ENCODE peak calls at places on chromosomes 3 and 15, in six cellular contexts. One of them, this sample, is unnamed.

GRCh38 chr3:37028329-37028728 is 35.0 kb downstream of the MLH1 start:
- DNase-seq in IMR-90: no peak
- DNase-seq in neuronal stem cell: no peak
- DNase-seq in mesenchymal stem cell: no peak
- DNase-seq in H1: no peak
- DNase-seq in trophoblast cell: no peak
- DNase-seq in this sample: no peak

GRCh38 chr3:129001817-129002572 is 891 bp downstream of the EFCC1 start:
- DNase-seq in IMR-90: no peak
- DNase-seq in neuronal stem cell: peak; percentile 41
- DNase-seq in mesenchymal stem cell: peak; percentile 45
- DNase-seq in H1: no peak
- DNase-seq in trophoblast cell: no peak
- DNase-seq in this sample: no peak

GRCh38 chr3:153268564-153269279 is 106.7 kb downstream of the RAP2B start:
- DNase-seq in IMR-90: no peak
- DNase-seq in neuronal stem cell: no peak
- DNase-seq in mesenchymal stem cell: no peak
- DNase-seq in H1: no peak
- DNase-seq in trophoblast cell: no peak
- DNase-seq in this sample: no peak

GRCh38 chr3:74390121-74390870 is 224.2 kb downstream of the CNTN3 start:
- DNase-seq in IMR-90: no peak
- DNase-seq in neuronal stem cell: peak; percentile 32
- DNase-seq in mesenchymal stem cell: no peak
- DNase-seq in H1: no peak
- DNase-seq in trophoblast cell: no peak
- DNase-seq in this sample: no peak

GRCh38 chr15:42010434-42010833 is 10.4 kb downstream of the PLA2G4E start:
- DNase-seq in IMR-90: no peak
- DNase-seq in neuronal stem cell: no peak
- DNase-seq in mesenchymal stem cell: peak; percentile 2
- DNase-seq in H1: no peak
- DNase-seq in trophoblast cell: peak; percentile 58
- DNase-seq in this sample: no peak

GRCh38 chr3:143975549-143976152 is 4.0 kb downstream of the DIPK2A start:
- DNase-seq in IMR-90: peak; percentile 81
- DNase-seq in neuronal stem cell: peak; percentile 12
- DNase-seq in mesenchymal stem cell: peak; percentile 69
- DNase-seq in H1: no peak
- DNase-seq in trophoblast cell: peak; percentile 20
- DNase-seq in this sample: no peak

GRCh38 chr15:42605281-42605744 is 29.9 kb downstream of the STARD9 start:
- DNase-seq in IMR-90: peak; percentile 32
- DNase-seq in neuronal stem cell: no peak
- DNase-seq in mesenchymal stem cell: peak; percentile 50
- DNase-seq in H1: no peak
- DNase-seq in trophoblast cell: no peak
- DNase-seq in this sample: no peak

GRCh38 chr3:101890716-101891115 is 41.4 kb downstream of the NFKBIZ start:
- DNase-seq in IMR-90: peak; percentile 88
- DNase-seq in neuronal stem cell: no peak
- DNase-seq in mesenchymal stem cell: peak; percentile 66
- DNase-seq in H1: no peak
- DNase-seq in trophoblast cell: peak; percentile 39
- DNase-seq in this sample: no peak

GRCh38 chr3:98763076-98763475 is at the start of gene ST3GAL6:
- DNase-seq in IMR-90: peak; percentile 42
- DNase-seq in neuronal stem cell: no peak
- DNase-seq in mesenchymal stem cell: peak; percentile 73
- DNase-seq in H1: no peak
- DNase-seq in trophoblast cell: peak; percentile 53
- DNase-seq in this sample: no peak

GRCh38 chr15:88487176-88487795 is 19.8 kb downstream of the MRPS11 start:
- DNase-seq in IMR-90: no peak
- DNase-seq in neuronal stem cell: no peak
- DNase-seq in mesenchymal stem cell: no peak
- DNase-seq in H1: no peak
- DNase-seq in trophoblast cell: no peak
- DNase-seq in this sample: no peak

GRCh38 chr3:98986073-98986472 is 84.6 kb upstream of the DCBLD2 start:
- DNase-seq in IMR-90: peak; percentile 97
- DNase-seq in neuronal stem cell: peak; percentile 82
- DNase-seq in mesenchymal stem cell: peak; percentile 79
- DNase-seq in H1: peak; percentile 19
- DNase-seq in trophoblast cell: peak; percentile 71
- DNase-seq in this sample: peak; percentile 39

GRCh38 chr15:23072633-23073032 is 33.3 kb upstream of the TUBGCP5 start:
- DNase-seq in IMR-90: no peak
- DNase-seq in neuronal stem cell: no peak
- DNase-seq in mesenchymal stem cell: no peak
- DNase-seq in H1: no peak
- DNase-seq in trophoblast cell: no peak
- DNase-seq in this sample: no peak

GRCh38 chr3:69568458-69568857 is 170.8 kb upstream of the MITF start:
- DNase-seq in IMR-90: peak; percentile 28
- DNase-seq in neuronal stem cell: no peak
- DNase-seq in mesenchymal stem cell: no peak
- DNase-seq in H1: no peak
- DNase-seq in trophoblast cell: no peak
- DNase-seq in this sample: no peak

GRCh38 chr3:39388741-39389248 is 5.6 kb downstream of the SLC25A38 start:
- DNase-seq in IMR-90: no peak
- DNase-seq in neuronal stem cell: no peak
- DNase-seq in mesenchymal stem cell: no peak
- DNase-seq in H1: no peak
- DNase-seq in trophoblast cell: no peak
- DNase-seq in this sample: no peak

GRCh38 chr15:38129531-38130199 is 123.0 kb upstream of the SPRED1 start:
- DNase-seq in IMR-90: peak; percentile 99
- DNase-seq in neuronal stem cell: peak; percentile 51
- DNase-seq in mesenchymal stem cell: peak; percentile 95
- DNase-seq in H1: no peak
- DNase-seq in trophoblast cell: peak; percentile 46
- DNase-seq in this sample: no peak

DNA sequence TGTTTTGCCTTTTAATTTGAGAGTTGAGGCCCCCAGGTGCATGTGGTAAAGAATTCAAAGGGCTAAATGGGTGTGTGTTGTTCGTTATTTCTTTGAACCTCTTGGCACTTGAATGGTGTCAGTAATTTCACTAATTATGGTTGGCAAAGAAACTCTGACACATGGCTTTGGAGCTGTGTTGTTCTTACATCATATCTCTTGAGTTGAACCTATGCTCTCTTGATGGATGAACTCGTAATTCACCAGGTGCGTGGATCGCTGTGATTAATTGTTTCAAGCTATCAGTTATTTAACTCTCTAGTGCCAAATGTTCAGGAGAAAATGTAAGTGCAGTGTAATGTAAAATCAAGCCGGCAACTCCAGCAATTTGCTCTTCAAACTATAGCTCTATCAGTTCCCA is 98.4 kb downstream of the IGF1R start:
- DNase-seq in IMR-90: no peak
- DNase-seq in neuronal stem cell: no peak
- DNase-seq in mesenchymal stem cell: no peak
- DNase-seq in H1: no peak
- DNase-seq in trophoblast cell: no peak
- DNase-seq in this sample: no peak
- H4K91ac ChIP-seq in IMR-90: no peak overlapping the region
- H4K91ac ChIP-seq in neuronal stem cell: no peak overlapping the region
- H4K91ac ChIP-seq in mesenchymal stem cell: no peak overlapping the region
- H4K91ac ChIP-seq in H1: no peak overlapping the region
- H4K91ac ChIP-seq in trophoblast cell: no peak overlapping the region
- H4K91ac ChIP-seq in this sample: no peak overlapping the region

GRCh38 chr3:57896691-57897090 is 111.5 kb upstream of the FLNB start:
- DNase-seq in IMR-90: no peak
- DNase-seq in neuronal stem cell: no peak
- DNase-seq in mesenchymal stem cell: no peak
- DNase-seq in H1: no peak
- DNase-seq in trophoblast cell: no peak
- DNase-seq in this sample: no peak
- H3K4me2 ChIP-seq in IMR-90: no peak overlapping the region
- H3K4me2 ChIP-seq in neuronal stem cell: no peak overlapping the region
- H3K4me2 ChIP-seq in mesenchymal stem cell: no peak overlapping the region
- H3K4me2 ChIP-seq in H1: no peak overlapping the region
- H3K4me2 ChIP-seq in trophoblast cell: no peak overlapping the region
- H3K4me2 ChIP-seq in this sample: no peak overlapping the region

DNA sequence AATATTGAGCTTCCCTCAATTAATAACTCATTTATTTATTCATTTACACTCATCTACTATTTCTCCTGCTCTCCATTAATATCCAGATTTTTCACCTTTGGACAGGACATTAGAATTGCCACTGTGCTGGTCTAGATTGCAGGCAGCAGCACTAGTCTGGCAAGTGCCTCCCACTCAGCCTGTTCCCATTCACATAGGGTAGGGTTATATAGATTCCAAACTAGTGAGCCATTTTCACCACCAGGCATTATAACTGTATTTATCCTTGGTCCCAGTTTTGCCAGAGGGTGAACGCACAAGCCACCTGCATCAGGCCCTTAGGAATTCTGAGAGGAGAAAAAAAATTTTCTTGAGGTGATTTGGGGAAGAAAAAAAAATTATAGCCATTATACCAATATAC is 44.5 kb downstream of the ANAPC13 start:
- DNase-seq in IMR-90: peak; percentile 54
- DNase-seq in neuronal stem cell: no peak
- DNase-seq in mesenchymal stem cell: no peak
- DNase-seq in H1: no peak
- DNase-seq in trophoblast cell: peak; percentile 91
- DNase-seq in this sample: no peak
- H4K91ac ChIP-seq in IMR-90: no peak overlapping the region
- H4K91ac ChIP-seq in neuronal stem cell: no peak overlapping the region
- H4K91ac ChIP-seq in mesenchymal stem cell: no peak overlapping the region
- H4K91ac ChIP-seq in H1: no peak overlapping the region
- H4K91ac ChIP-seq in trophoblast cell: no peak overlapping the region
- H4K91ac ChIP-seq in this sample: no peak overlapping the region

DNA sequence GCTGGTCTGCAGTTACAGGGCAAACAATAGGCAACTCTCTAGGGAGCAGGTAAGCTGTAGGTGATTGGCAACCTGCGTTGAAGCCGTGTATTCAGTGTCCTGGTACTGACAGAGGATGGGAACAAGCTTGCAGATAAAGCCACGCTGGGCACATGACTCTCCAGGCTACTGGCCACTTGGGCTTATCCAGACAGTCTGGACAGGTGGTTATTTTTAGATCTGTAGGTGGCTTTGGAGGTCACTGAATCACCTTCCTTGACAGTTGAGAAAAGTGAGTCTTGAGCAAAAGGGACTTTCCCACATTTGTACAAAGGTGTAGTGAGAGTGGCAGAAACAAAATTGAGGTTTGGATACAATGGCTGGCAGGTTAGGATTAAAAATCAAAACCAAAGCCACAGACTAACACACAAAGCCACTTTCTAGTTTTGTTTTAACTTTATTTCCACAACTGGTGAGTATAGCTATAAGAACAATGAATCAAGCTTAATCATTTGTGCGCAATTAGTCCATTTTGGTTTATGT is 22.3 kb upstream of the IL1RAP start:
- DNase-seq in IMR-90: no peak
- DNase-seq in neuronal stem cell: no peak
- DNase-seq in mesenchymal stem cell: peak; percentile 22
- DNase-seq in H1: no peak
- DNase-seq in trophoblast cell: peak; percentile 54
- DNase-seq in this sample: no peak
- H3K4me2 ChIP-seq in IMR-90: no peak overlapping the region
- H3K4me2 ChIP-seq in neuronal stem cell: no peak overlapping the region
- H3K4me2 ChIP-seq in mesenchymal stem cell: no peak overlapping the region
- H3K4me2 ChIP-seq in H1: no peak overlapping the region
- H3K4me2 ChIP-seq in trophoblast cell: no peak overlapping the region
- H3K4me2 ChIP-seq in this sample: no peak overlapping the region

DNA sequence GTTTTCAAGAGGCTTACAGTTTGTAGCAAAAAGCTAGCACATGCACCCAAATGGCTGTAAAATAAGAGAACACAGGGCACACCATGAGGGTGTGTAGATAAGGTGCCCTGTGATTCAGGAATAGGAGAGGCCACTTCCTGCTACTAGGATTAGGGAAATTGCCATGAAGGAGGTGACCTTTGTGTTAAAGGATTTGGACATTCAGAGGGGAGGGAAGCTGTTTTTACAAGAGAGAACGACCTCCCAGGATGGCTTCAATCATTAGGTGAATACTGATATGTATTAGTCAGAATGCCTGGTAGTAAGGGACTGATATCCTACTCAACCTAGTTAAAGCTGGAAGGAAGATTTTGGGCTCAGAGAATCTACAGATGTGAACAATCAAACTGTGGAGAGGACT is 35.7 kb upstream of the ABHD17C start:
- DNase-seq in IMR-90: no peak
- DNase-seq in neuronal stem cell: no peak
- DNase-seq in mesenchymal stem cell: no peak
- DNase-seq in H1: no peak
- DNase-seq in trophoblast cell: no peak
- DNase-seq in this sample: no peak
- H4K91ac ChIP-seq in IMR-90: no peak overlapping the region
- H4K91ac ChIP-seq in neuronal stem cell: no peak overlapping the region
- H4K91ac ChIP-seq in mesenchymal stem cell: no peak overlapping the region
- H4K91ac ChIP-seq in H1: no peak overlapping the region
- H4K91ac ChIP-seq in trophoblast cell: no peak overlapping the region
- H4K91ac ChIP-seq in this sample: no peak overlapping the region

DNA sequence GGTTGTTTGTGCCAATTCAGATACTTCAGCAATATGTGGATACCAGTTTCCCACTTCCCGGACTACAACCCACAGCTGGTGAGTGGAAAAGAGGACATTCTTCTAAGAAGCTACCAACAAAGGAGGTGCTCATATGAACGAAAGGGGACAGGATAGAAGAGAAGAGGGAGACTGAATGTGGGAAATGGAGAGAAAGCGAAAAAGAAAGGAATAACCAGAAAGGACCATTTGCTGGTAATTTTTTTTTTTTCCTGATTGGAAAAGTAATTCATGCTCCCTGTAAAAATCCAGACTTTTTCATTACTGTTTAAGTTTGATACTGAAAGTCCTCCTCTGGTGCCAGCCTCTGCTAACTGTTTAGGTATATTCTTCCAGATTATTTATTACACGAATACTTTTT is 1.5 kb upstream of the CHAC1 start:
- DNase-seq in IMR-90: no peak
- DNase-seq in neuronal stem cell: no peak
- DNase-seq in mesenchymal stem cell: no peak
- DNase-seq in H1: no peak
- DNase-seq in trophoblast cell: no peak
- DNase-seq in this sample: no peak
- H3K4me2 ChIP-seq in IMR-90: no peak overlapping the region
- H3K4me2 ChIP-seq in neuronal stem cell: no peak overlapping the region
- H3K4me2 ChIP-seq in mesenchymal stem cell: no peak overlapping the region
- H3K4me2 ChIP-seq in H1: no peak overlapping the region
- H3K4me2 ChIP-seq in trophoblast cell: no peak overlapping the region
- H3K4me2 ChIP-seq in this sample: no peak overlapping the region

This sample was measured in H9.